ENCODE peak calls at places on chromosome 10, in four cellular contexts. One of them, this sample, is unnamed. For H3K27me3, the result is how much of the 10 kb centered on the place peaks cover.

GRCh38 chr10:118629211-118629610 is 33.8 kb upstream of the PRLHR start:
- DNase-seq in breast epithelium: no peak
- DNase-seq in GM23338: no peak
- DNase-seq in sigmoid colon: no peak
- DNase-seq in this sample: no peak

GRCh38 chr10:3265081-3265480 is 92.5 kb upstream of the PITRM1 start:
- DNase-seq in sigmoid colon: peak
- DNase-seq in breast epithelium: no peak
- DNase-seq in GM23338: no peak
- DNase-seq in this sample: no peak

GRCh38 chr10:8379906-8380832 is 325.7 kb downstream of the GATA3 start:
- DNase-seq in sigmoid colon: no peak
- DNase-seq in breast epithelium: no peak
- DNase-seq in GM23338: no peak
- DNase-seq in this sample: no peak

GRCh38 chr10:89213191-89213808 is 6.2 kb upstream of the CH25H start:
- DNase-seq in GM23338: peak
- DNase-seq in sigmoid colon: no peak
- DNase-seq in breast epithelium: no peak
- DNase-seq in this sample: no peak

GRCh38 chr10:120188950-120189349 is 268.1 kb upstream of the PLPP4 start:
- DNase-seq in sigmoid colon: no peak
- DNase-seq in breast epithelium: no peak
- DNase-seq in GM23338: no peak
- DNase-seq in this sample: no peak

GRCh38 chr10:32379314-32379949 is 32.5 kb upstream of the EPC1 start:
- DNase-seq in breast epithelium: no peak
- DNase-seq in GM23338: peak
- DNase-seq in sigmoid colon: no peak
- DNase-seq in this sample: no peak

GRCh38 chr10:55629792-55630490 is 731.1 kb downstream of the ZWINT start:
- DNase-seq in GM23338: peak
- DNase-seq in sigmoid colon: no peak
- DNase-seq in breast epithelium: peak
- DNase-seq in this sample: no peak

GRCh38 chr10:69453759-69454158 is 2.5 kb downstream of the TSPAN15 start:
- DNase-seq in sigmoid colon: peak
- DNase-seq in breast epithelium: no peak
- DNase-seq in GM23338: no peak
- DNase-seq in this sample: no peak

DNA sequence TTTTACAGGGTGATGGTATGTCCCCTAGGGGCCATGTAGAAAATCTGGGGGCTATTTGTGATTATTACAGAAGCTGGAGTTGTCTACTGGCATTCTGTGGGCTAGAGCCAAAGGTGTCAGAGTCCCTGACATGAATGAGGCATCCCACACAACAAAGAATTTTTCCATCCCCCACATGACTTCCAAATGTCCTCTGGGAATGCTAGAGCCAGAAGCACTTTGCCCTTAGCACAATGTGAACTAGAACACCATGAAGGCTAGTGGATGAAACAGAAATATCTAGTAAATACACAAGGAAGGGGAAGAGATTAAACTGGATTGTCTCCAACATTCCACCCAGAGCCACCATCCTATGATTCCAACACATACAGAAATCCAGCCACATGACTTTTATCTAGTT is 46.9 kb downstream of the FAM13C start:
- DNase-seq in breast epithelium: no peak
- DNase-seq in sigmoid colon: no peak
- DNase-seq in GM23338: no peak
- DNase-seq in this sample: no peak
- H3K27me3 ChIP-seq in breast epithelium: under half
- H3K27me3 ChIP-seq in sigmoid colon: under half
- H3K27me3 ChIP-seq in GM23338: under half
- H3K27me3 ChIP-seq in this sample: under half

GRCh38 chr10:30557884-30558283 is 71.7 kb downstream of the LYZL2 start:
- DNase-seq in GM23338: peak
- DNase-seq in sigmoid colon: no peak
- DNase-seq in breast epithelium: no peak
- DNase-seq in this sample: no peak
- H3K27ac ChIP-seq in GM23338: no peak
- H3K27ac ChIP-seq in sigmoid colon: no peak
- H3K27ac ChIP-seq in breast epithelium: no peak
- H3K27ac ChIP-seq in this sample: no peak

DNA sequence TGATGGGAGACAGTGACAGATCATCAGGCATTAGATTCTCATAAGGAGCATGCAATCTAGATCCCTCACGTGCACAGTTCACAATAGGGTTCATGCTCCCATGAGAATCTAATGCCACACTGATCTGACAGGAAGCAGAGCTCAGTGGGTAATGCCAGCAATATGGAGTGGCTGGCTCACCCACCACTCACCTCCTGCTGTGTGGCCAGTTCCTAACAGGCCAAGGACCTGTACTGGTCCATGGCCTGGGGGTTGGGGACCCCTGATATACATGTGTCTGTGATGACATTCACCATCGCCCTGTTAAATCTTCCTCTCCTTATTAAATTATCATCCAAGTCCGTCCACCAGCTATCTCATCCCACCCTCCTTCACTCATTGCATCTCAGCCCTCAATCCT is 118.4 kb downstream of the TEX36 start:
- DNase-seq in sigmoid colon: no peak
- DNase-seq in breast epithelium: no peak
- DNase-seq in GM23338: no peak
- DNase-seq in this sample: no peak
- TF ChIP-seq CTCF in sigmoid colon: no peak
- TF ChIP-seq CTCF in breast epithelium: no peak
- TF ChIP-seq CTCF in GM23338: no peak
- TF ChIP-seq CTCF in this sample: no peak

GRCh38 chr10:97915346-97915745 is 65.7 kb downstream of the GOLGA7B start:
- DNase-seq in sigmoid colon: no peak
- DNase-seq in GM23338: no peak
- DNase-seq in breast epithelium: no peak
- DNase-seq in this sample: no peak

GRCh38 chr10:97914171-97914836 is 64.7 kb downstream of the GOLGA7B start:
- DNase-seq in sigmoid colon: no peak
- DNase-seq in breast epithelium: no peak
- DNase-seq in GM23338: no peak
- DNase-seq in this sample: no peak

GRCh38 chr10:97915761-97916160 is 66.1 kb downstream of the GOLGA7B start:
- DNase-seq in sigmoid colon: no peak
- DNase-seq in GM23338: no peak
- DNase-seq in breast epithelium: no peak
- DNase-seq in this sample: no peak

GRCh38 chr10:97914837-97915211 is 65.2 kb downstream of the GOLGA7B start:
- DNase-seq in GM23338: peak
- DNase-seq in breast epithelium: peak
- DNase-seq in sigmoid colon: peak
- DNase-seq in this sample: peak

DNA sequence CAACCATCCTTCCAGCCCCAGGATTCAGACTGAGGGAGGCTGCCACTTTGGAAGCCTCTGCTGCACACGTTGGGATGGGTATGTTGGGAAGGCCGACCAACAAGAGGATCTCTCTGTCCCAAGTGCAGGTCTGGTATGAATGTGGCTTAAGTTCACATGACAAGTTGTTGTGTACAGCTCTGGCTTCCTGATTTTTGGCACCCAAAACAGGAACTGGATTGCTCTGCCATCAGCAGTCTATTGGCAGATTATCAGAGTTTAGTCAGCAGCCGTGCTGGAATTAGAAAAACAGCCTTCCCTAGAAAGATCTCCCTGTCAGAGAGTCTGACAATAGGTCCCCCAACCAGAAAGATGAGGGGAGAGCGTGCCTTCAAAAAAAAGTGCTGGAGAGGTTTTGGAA is 66.9 kb downstream of the GOLGA7B start:
- DNase-seq in breast epithelium: no peak
- DNase-seq in GM23338: no peak
- DNase-seq in sigmoid colon: no peak
- DNase-seq in this sample: no peak
- H3K27me3 ChIP-seq in breast epithelium: under half
- H3K27me3 ChIP-seq in GM23338: under half
- H3K27me3 ChIP-seq in sigmoid colon: under half
- H3K27me3 ChIP-seq in this sample: under half

DNA sequence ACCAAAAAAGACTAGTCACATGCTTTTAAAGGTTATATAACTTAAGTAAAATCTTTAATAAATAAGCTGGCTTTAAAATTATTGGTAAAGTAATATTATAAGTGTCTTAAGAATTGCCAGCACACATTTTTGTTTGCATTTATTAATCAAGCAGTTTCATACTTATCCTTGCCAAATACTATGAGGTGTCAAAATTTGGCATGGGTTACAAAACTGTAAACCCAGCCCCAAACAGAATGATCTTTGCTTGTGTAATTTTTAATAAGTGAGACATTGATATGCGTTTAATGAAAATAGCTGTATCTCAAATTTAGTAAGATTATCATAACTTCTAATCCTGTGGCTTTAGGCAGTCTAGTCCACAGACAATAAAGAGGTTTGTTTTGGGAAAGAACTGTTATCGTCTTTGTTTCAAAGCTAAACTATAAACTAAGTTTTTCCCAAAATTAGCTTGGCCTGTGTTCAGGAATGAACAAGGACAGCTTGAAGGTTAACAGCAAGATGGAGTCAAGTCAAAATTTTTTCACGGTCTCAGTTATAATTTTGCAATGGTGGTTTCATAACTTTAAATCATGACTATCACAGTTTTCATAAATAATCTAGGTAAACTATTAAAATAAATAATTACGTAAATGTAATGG is 72.8 kb downstream of the ST8SIA6 start:
- DNase-seq in GM23338: no peak
- DNase-seq in breast epithelium: no peak
- DNase-seq in sigmoid colon: no peak
- DNase-seq in this sample: no peak
- H3K27ac ChIP-seq in GM23338: no peak
- H3K27ac ChIP-seq in breast epithelium: peak
- H3K27ac ChIP-seq in sigmoid colon: no peak
- H3K27ac ChIP-seq in this sample: no peak

GRCh38 chr10:73997806-73998622 is at the start of gene VCL:
- DNase-seq in breast epithelium: peak
- DNase-seq in sigmoid colon: peak
- DNase-seq in GM23338: peak
- DNase-seq in this sample: peak

GRCh38 chr10:74000892-74001669 is 3.2 kb downstream of the VCL start:
- DNase-seq in breast epithelium: no peak
- DNase-seq in GM23338: no peak
- DNase-seq in sigmoid colon: no peak
- DNase-seq in this sample: no peak

GRCh38 chr10:73999703-74000102 is 1.8 kb downstream of the VCL start:
- DNase-seq in breast epithelium: no peak
- DNase-seq in GM23338: no peak
- DNase-seq in sigmoid colon: no peak
- DNase-seq in this sample: no peak

GRCh38 chr10:73997479-73997805 is 474 bp upstream of the VCL start:
- DNase-seq in breast epithelium: no peak
- DNase-seq in GM23338: no peak
- DNase-seq in sigmoid colon: no peak
- DNase-seq in this sample: no peak

GRCh38 chr10:73998623-73999622 is 1.0 kb downstream of the VCL start:
- DNase-seq in GM23338: peak
- DNase-seq in sigmoid colon: peak
- DNase-seq in breast epithelium: peak
- DNase-seq in this sample: no peak
- TF ChIP-seq CTCF in GM23338: peak
- TF ChIP-seq CTCF in sigmoid colon: peak
- TF ChIP-seq CTCF in breast epithelium: peak
- TF ChIP-seq CTCF in this sample: no peak

DNA sequence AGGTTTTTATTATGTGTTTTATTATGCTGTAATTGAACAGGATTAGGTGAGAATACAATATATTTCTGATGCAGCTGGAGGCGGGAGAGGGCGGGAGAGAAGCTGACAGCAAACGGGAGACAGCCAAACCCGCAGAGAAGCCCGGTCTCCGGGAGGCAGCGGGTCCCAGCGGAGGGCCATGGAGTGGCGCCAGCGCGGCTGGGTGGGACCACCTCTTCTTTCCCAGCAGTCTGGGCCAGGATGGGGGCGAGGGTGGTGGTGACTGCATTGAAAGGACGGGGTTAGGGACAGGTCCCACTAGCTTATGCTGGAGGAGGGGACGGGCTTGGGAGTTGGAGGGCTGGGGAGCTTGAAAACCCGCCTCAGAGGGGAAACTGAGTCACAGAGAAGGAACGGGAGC is 14.5 kb upstream of the KAZALD1 start:
- DNase-seq in sigmoid colon: no peak
- DNase-seq in breast epithelium: no peak
- DNase-seq in GM23338: no peak
- DNase-seq in this sample: no peak
- H3K27me3 ChIP-seq in sigmoid colon: half or more
- H3K27me3 ChIP-seq in breast epithelium: under half
- H3K27me3 ChIP-seq in GM23338: half or more
- H3K27me3 ChIP-seq in this sample: under half

This sample was measured in CD4-positive, alpha-beta T cell.